ENCODE peak calls at places on chromosomes 16 and 17, in nine cellular contexts. M, L, F, X, B, V, W, K and U are unnamed samples.

GRCh38 chr17:3988297-3989120 is 24.3 kb upstream of the ATP2A3 start:
- DNase-seq in M (no peak), L (peak; percentile 40), F (no peak), X (no peak), B (no peak), V (peak; percentile 51), W (peak; percentile 11), K (peak; percentile 37), U (no peak)

GRCh38 chr17:11736613-11737289 is 138.5 kb downstream of the DNAH9 start:
- DNase-seq in M (no peak), L (no peak), F (no peak), X (no peak), B (no peak), V (no peak), W (no peak), K (no peak), U (no peak)

GRCh38 chr17:80264048-80264792 is 3.6 kb downstream of the RNF213 start:
- DNase-seq in M (peak; percentile 37), L (no peak), F (no peak), X (no peak), B (peak; percentile 85), V (no peak), W (no peak), K (no peak), U (no peak)

GRCh38 chr17:27323538-27324212 is 29.8 kb downstream of the WSB1 start:
- DNase-seq in M (peak; percentile 81), L (no peak), F (no peak), X (peak; percentile 76), B (no peak), V (peak; percentile 86), W (peak; percentile 67), K (peak; percentile 16), U (peak; percentile 93)

GRCh38 chr16:63690961-63691360 is 1430.9 kb downstream of the CDH11 start:
- DNase-seq in M (no peak), L (no peak), F (no peak), X (no peak), B (no peak), V (no peak), W (no peak), K (no peak), U (no peak)

GRCh38 chr17:57020208-57020607 is 42.3 kb downstream of the SCPEP1 start:
- DNase-seq in M (no peak), L (no peak), F (no peak), X (no peak), B (no peak), V (no peak), W (no peak), K (no peak), U (no peak)

GRCh38 chr16:87828071-87828971 is 41.0 kb downstream of the SLC7A5 start:
- DNase-seq in M (no peak), L (no peak), F (no peak), X (no peak), B (no peak), V (no peak), W (no peak), K (no peak), U (no peak)

GRCh38 chr17:74199306-74200092 is 4.0 kb upstream of the RPL38 start:
- DNase-seq in M (peak; percentile 62), L (peak; percentile 89), F (no peak), X (no peak), B (peak; percentile 75), V (peak; percentile 46), W (peak; percentile 52), K (no peak), U (peak; percentile 69)

DNA sequence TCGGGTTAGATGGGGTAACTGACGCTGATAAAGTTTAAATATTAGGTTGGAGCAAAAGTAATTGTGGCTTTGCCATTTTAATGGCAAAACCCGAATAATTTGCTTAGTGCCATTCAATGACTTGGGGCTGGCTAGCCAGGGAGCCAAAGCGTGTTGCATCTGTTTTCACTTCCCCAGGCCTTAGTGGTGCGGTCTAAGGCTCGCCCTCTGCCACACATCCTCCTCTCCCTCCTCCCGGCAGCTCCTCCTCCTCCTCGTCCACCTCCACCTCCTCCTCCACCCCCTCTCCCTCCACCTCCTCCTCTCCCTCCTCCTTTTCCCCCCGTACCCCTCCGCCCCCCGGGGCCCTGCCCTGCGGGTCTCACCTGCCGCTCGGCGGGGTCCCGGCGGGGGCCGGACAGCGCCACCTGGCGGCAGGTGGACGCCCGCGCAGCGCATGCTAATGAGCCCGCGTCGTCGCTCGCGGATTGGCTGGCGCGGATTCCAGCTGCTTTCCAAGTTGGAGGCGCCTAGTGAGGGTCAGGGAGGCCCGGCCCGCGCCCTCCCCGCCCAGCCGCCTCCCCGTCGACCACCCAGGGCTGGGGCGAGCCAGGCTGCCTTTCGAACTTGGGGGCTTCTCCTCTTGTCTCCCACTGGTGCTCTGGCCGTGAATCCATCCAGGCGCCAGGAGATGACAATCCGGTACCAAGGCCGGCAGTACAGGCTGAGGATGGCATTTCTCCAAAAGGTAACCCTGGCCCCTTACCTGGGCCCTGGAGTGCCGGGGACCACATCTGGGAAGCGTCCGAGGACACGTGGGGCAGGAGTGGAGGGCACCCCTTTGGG is 36.6 kb upstream of the RGS9 start:
- DNase-seq in M (peak; percentile 80), L (peak; percentile 95), F (peak; percentile 70), X (peak; percentile 87), B (peak; percentile 90), V (peak; percentile 62), W (peak; percentile 90), K (peak; percentile 47), U (peak; percentile 91)
- H3K27ac ChIP-seq in M (peak overlapping the region; percentile 87), L (no peak overlapping the region), F (peak overlapping the region; percentile 69), X (peak overlapping the region; percentile 84), B (peak overlapping the region; percentile 36), V (peak overlapping the region; percentile 58), W (peak overlapping the region; percentile 41), K (no peak overlapping the region), U (peak overlapping the region; percentile 72)

DNA sequence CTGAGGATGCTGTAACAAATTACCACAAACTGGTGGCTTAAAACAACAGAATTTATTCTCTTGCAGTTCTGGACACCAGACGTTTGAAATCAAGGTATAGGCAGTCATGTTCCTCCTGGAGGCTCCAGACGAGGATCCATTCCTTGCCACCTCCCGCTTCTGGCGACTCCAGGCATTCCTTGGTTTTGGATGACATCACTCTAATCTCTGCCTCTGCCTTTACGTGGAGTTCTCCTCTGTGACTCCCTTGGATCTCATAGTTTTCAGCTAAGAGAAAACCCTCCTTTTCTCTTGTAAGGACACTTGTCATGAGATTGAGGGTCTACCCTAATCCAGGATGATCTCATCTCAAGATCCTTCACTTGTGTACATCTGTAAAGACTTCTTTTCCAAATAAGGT is 31.4 kb upstream of the HS3ST3B1 start:
- DNase-seq in M (no peak), L (no peak), F (no peak), X (no peak), B (no peak), V (no peak), W (no peak), K (no peak), U (no peak)
- H3K4me1 ChIP-seq in M (no peaks in the 10 kb centered on the region), L (no peaks in the 10 kb centered on the region), F (no peaks in the 10 kb centered on the region), X (no peaks in the 10 kb centered on the region), B (no peaks in the 10 kb centered on the region), V (no peaks in the 10 kb centered on the region), W (no peaks in the 10 kb centered on the region), K (no peaks in the 10 kb centered on the region), U (no peaks in the 10 kb centered on the region)

GRCh38 chr17:82213251-82214011 is 789 bp upstream of the CCDC57 start:
- DNase-seq in M (peak; percentile 16), L (peak; percentile 81), F (no peak), X (no peak), B (no peak), V (peak; percentile 69), W (peak; percentile 66), K (peak; percentile 89), U (no peak)
- H3K27ac ChIP-seq in M (no peak overlapping the region), L (peak overlapping the region; percentile 14), F (peak overlapping the region; percentile 97), X (peak overlapping the region; percentile 87), B (peak overlapping the region; percentile 47), V (peak overlapping the region; percentile 90), W (peak overlapping the region; percentile 94), K (peak overlapping the region; percentile 79), U (peak overlapping the region; percentile 82)

GRCh38 chr16:48365030-48365600 is 20.1 kb downstream of the SIAH1 start:
- DNase-seq in M (peak; percentile 29), L (no peak), F (no peak), X (no peak), B (no peak), V (no peak), W (no peak), K (no peak), U (peak; percentile 40)

GRCh38 chr16:48366165-48367093 is 18.8 kb downstream of the SIAH1 start:
- DNase-seq in M (peak; percentile 79), L (no peak), F (peak; percentile 80), X (no peak), B (peak; percentile 60), V (peak; percentile 98), W (peak; percentile 56), K (peak; percentile 90), U (peak; percentile 65)

GRCh38 chr16:48369765-48370164 is 15.4 kb downstream of the SIAH1 start:
- DNase-seq in M (no peak), L (no peak), F (no peak), X (no peak), B (no peak), V (no peak), W (no peak), K (no peak), U (no peak)

GRCh38 chr16:48365601-48366164 is 19.5 kb downstream of the SIAH1 start:
- DNase-seq in M (peak; percentile 92), L (peak; percentile 97), F (peak; percentile 77), X (peak; percentile 88), B (peak; percentile 82), V (peak; percentile 90), W (peak; percentile 83), K (peak; percentile 80), U (peak; percentile 96)

DNA sequence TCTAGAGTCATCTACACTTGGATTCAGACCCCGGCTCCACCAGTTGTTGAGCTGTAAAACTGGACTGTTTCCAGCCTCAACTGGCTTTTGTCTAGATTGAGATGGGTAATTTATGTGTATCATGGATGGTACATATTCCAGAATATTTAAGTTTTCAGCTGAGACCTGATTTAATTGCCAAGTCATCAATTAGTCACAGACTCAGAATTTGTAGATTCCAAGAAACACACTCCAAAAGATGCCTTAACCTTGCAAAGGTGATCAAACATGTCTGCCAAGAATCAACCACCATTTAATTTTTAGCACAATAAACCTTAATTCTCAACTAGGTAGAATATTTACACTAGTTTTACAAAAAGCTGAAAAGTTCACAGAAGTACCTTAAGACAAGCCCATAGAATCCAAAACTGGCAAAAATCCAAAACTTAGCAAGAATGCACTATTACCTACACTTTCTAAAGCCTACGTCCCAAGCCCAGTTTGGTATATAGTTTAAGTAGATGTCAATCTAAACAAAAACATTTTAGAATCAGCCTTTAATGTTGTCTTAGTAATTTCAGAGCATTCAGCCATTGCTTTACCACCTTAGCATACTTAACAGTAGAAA is 17.7 kb downstream of the SIAH1 start:
- DNase-seq in M (no peak), L (no peak), F (no peak), X (no peak), B (no peak), V (no peak), W (no peak), K (no peak), U (no peak)
- H3K4me1 ChIP-seq in M (peaks cover 13% of the 10 kb centered on the region), L (peaks cover 6% of the 10 kb centered on the region), F (peaks cover 33% of the 10 kb centered on the region), X (peaks cover 19% of the 10 kb centered on the region), B (peaks cover 25% of the 10 kb centered on the region), V (peaks cover 10% of the 10 kb centered on the region), W (peaks cover 17% of the 10 kb centered on the region), K (peaks cover 15% of the 10 kb centered on the region), U (peaks cover 14% of the 10 kb centered on the region)